ENCODE peak calls at places on chromosomes 3 and 15, in four cellular contexts. E is activated naive CD4-positive, alpha-beta T cell treated with anti-CD3 and anti-CD28 coated beads, Interleukin-2, amount 10 ng/mL, durations not matched to agents 7 days and 5 days; A is iris pigment epithelial cell; T is NCI-H748 treated with DMSO at 0.1 percent for 48 hours. D is an unnamed sample.

GRCh38 chr15:101126618-101127502 is 125.0 kb downstream of the CHSY1 start:
- DNase-seq in E (peak; percentile 42), A (peak; percentile 61), T (no peak), D (peak; percentile 84)

GRCh38 chr3:85074003-85074402 is 115.2 kb downstream of the CADM2 start:
- DNase-seq in E (no peak), A (no peak), T (no peak), D (no peak)

GRCh38 chr15:81856627-81857026 is 189.2 kb downstream of the MEX3B start:
- DNase-seq in E (no peak), A (no peak), T (no peak), D (no peak)

GRCh38 chr15:68729789-68730201 is 90.9 kb downstream of the ANP32A start:
- DNase-seq in E (no peak), A (no peak), T (no peak), D (no peak)

GRCh38 chr3:23959147-23959900 is 14.2 kb downstream of the NR1D2 start:
- DNase-seq in E (no peak), A (peak; percentile 94), T (no peak), D (no peak)

GRCh38 chr3:127390365-127391025 is 102.6 kb upstream of the PRR20G start:
- DNase-seq in E (no peak), A (no peak), T (no peak), D (no peak)

GRCh38 chr3:169633105-169633504 is 30.4 kb downstream of the MECOM start:
- DNase-seq in E (no peak), A (no peak), T (no peak), D (no peak)

GRCh38 chr3:34938784-34939183 is 700.5 kb upstream of the ARPP21 start:
- DNase-seq in E (no peak), A (no peak), T (no peak), D (no peak)

GRCh38 chr3:61682671-61683408 is 121.5 kb downstream of the PTPRG start:
- DNase-seq in E (no peak), A (peak; percentile 24), T (peak; percentile 77), D (peak; percentile 98)

GRCh38 chr3:161950318-161950717 is 453.7 kb downstream of the OTOL1 start:
- DNase-seq in E (no peak), A (no peak), T (no peak), D (no peak)

GRCh38 chr3:32733631-32734229 is 48.7 kb downstream of the CNOT10 start:
- DNase-seq in E (no peak), A (peak; percentile 42), T (peak; percentile 0), D (peak; percentile 53)

GRCh38 chr3:9079674-9080073 is 116.4 kb upstream of the RAD18 start:
- DNase-seq in E (no peak), A (no peak), T (no peak), D (no peak)

GRCh38 chr15:42868683-42869082 is 51.9 kb downstream of the TTBK2 start:
- DNase-seq in E (no peak), A (no peak), T (no peak), D (no peak)